ENCODE peak calls at places on chromosomes 13 and 19, in five cellular contexts. One of them, this sample, is unnamed.

GRCh38 chr13:98576215-98576945 is 527 bp downstream of the STK24 start:
- DNase-seq in GM12878: no peak
- DNase-seq in endothelial cell of umbilical vein: peak
- DNase-seq in A549: peak
- DNase-seq in HCT116: no peak
- DNase-seq in this sample: peak

GRCh38 chr13:86932935-86933334 is 738.2 kb upstream of the SLITRK5 start:
- DNase-seq in GM12878: no peak
- DNase-seq in endothelial cell of umbilical vein: no peak
- DNase-seq in HCT116: no peak
- DNase-seq in A549: no peak
- DNase-seq in this sample: no peak

GRCh38 chr19:4343845-4344713 is 717 bp downstream of the MPND start:
- DNase-seq in GM12878: no peak
- DNase-seq in HCT116: no peak
- DNase-seq in endothelial cell of umbilical vein: no peak
- DNase-seq in A549: no peak
- DNase-seq in this sample: peak

GRCh38 chr13:99103536-99103935 is 97.1 kb upstream of the UBAC2 start:
- DNase-seq in A549: no peak
- DNase-seq in endothelial cell of umbilical vein: no peak
- DNase-seq in HCT116: no peak
- DNase-seq in GM12878: no peak
- DNase-seq in this sample: no peak

GRCh38 chr19:56946164-56946563 is 105.6 kb upstream of the PEG3 start:
- DNase-seq in GM12878: no peak
- DNase-seq in HCT116: no peak
- DNase-seq in A549: no peak
- DNase-seq in endothelial cell of umbilical vein: no peak
- DNase-seq in this sample: no peak

GRCh38 chr13:110116072-110116487 is 190.9 kb downstream of the COL4A1 start:
- DNase-seq in HCT116: peak
- DNase-seq in endothelial cell of umbilical vein: peak
- DNase-seq in A549: peak
- DNase-seq in GM12878: no peak
- DNase-seq in this sample: peak

GRCh38 chr19:53394522-53394973 is 401 bp upstream of the ZNF765 start:
- DNase-seq in GM12878: peak
- DNase-seq in A549: no peak
- DNase-seq in HCT116: no peak
- DNase-seq in endothelial cell of umbilical vein: no peak
- DNase-seq in this sample: peak

GRCh38 chr13:69828527-69828926 is 279.1 kb upstream of the ATXN8OS start:
- DNase-seq in HCT116: no peak
- DNase-seq in endothelial cell of umbilical vein: no peak
- DNase-seq in A549: no peak
- DNase-seq in GM12878: no peak
- DNase-seq in this sample: no peak

GRCh38 chr13:99941086-99941485 is 30.5 kb downstream of the ZIC5 start:
- DNase-seq in GM12878: no peak
- DNase-seq in HCT116: no peak
- DNase-seq in endothelial cell of umbilical vein: no peak
- DNase-seq in A549: no peak
- DNase-seq in this sample: no peak

GRCh38 chr13:98254541-98254940 is 77.5 kb upstream of the RNF113B start:
- DNase-seq in endothelial cell of umbilical vein: no peak
- DNase-seq in HCT116: no peak
- DNase-seq in A549: no peak
- DNase-seq in GM12878: no peak
- DNase-seq in this sample: no peak

GRCh38 chr19:40277356-40277755 is 7.8 kb downstream of the AKT2 start:
- DNase-seq in HCT116: no peak
- DNase-seq in GM12878: no peak
- DNase-seq in A549: no peak
- DNase-seq in endothelial cell of umbilical vein: no peak
- DNase-seq in this sample: no peak

GRCh38 chr13:39051157-39051556 is 12.9 kb downstream of the NHLRC3 start:
- DNase-seq in endothelial cell of umbilical vein: peak
- DNase-seq in HCT116: peak
- DNase-seq in A549: peak
- DNase-seq in GM12878: no peak
- DNase-seq in this sample: peak

GRCh38 chr13:100836696-100837095 is 162.1 kb upstream of the TMTC4 start:
- DNase-seq in HCT116: no peak
- DNase-seq in endothelial cell of umbilical vein: peak
- DNase-seq in GM12878: no peak
- DNase-seq in A549: no peak
- DNase-seq in this sample: peak

GRCh38 chr13:85486663-85487062 is 312.6 kb downstream of the SLITRK6 start:
- DNase-seq in A549: no peak
- DNase-seq in HCT116: no peak
- DNase-seq in endothelial cell of umbilical vein: no peak
- DNase-seq in GM12878: no peak
- DNase-seq in this sample: no peak

GRCh38 chr19:33472696-33473624 is 48.6 kb downstream of the PEPD start:
- DNase-seq in endothelial cell of umbilical vein: peak
- DNase-seq in A549: peak
- DNase-seq in HCT116: no peak
- DNase-seq in GM12878: no peak
- DNase-seq in this sample: no peak

GRCh38 chr19:1236566-1236965 is 1.2 kb downstream of the CBARP start:
- DNase-seq in endothelial cell of umbilical vein: no peak
- DNase-seq in HCT116: no peak
- DNase-seq in GM12878: no peak
- DNase-seq in A549: no peak
- DNase-seq in this sample: no peak

GRCh38 chr19:42153606-42154405 is 21.6 kb upstream of the POU2F2 start:
- DNase-seq in A549: no peak
- DNase-seq in HCT116: no peak
- DNase-seq in GM12878: no peak
- DNase-seq in endothelial cell of umbilical vein: no peak
- DNase-seq in this sample: no peak

GRCh38 chr19:18446811-18447359 is 9.0 kb upstream of the ISYNA1 start:
- DNase-seq in endothelial cell of umbilical vein: no peak
- DNase-seq in HCT116: no peak
- DNase-seq in A549: no peak
- DNase-seq in GM12878: no peak
- DNase-seq in this sample: no peak

GRCh38 chr19:49241769-49242168 is 83.2 kb downstream of the SLC6A16 start:
- DNase-seq in A549: no peak
- DNase-seq in GM12878: no peak
- DNase-seq in endothelial cell of umbilical vein: no peak
- DNase-seq in HCT116: no peak
- DNase-seq in this sample: no peak

GRCh38 chr19:39355253-39355652 is 13.0 kb downstream of the SAMD4B start:
- DNase-seq in A549: no peak
- DNase-seq in endothelial cell of umbilical vein: no peak
- DNase-seq in GM12878: no peak
- DNase-seq in HCT116: no peak
- DNase-seq in this sample: no peak

GRCh38 chr13:102484329-102484728 is 82.5 kb upstream of the FGF14 start:
- DNase-seq in endothelial cell of umbilical vein: no peak
- DNase-seq in GM12878: no peak
- DNase-seq in HCT116: no peak
- DNase-seq in A549: no peak
- DNase-seq in this sample: peak

GRCh38 chr13:97116754-97117153 is 105.4 kb upstream of the MBNL2 start:
- DNase-seq in A549: no peak
- DNase-seq in HCT116: no peak
- DNase-seq in GM12878: no peak
- DNase-seq in endothelial cell of umbilical vein: peak
- DNase-seq in this sample: no peak

GRCh38 chr13:112814905-112815585 is 125.2 kb downstream of the ATP11A start:
- DNase-seq in A549: no peak
- DNase-seq in GM12878: no peak
- DNase-seq in HCT116: no peak
- DNase-seq in endothelial cell of umbilical vein: peak
- DNase-seq in this sample: no peak

GRCh38 chr13:113749507-113749906 is 9.5 kb upstream of the TMEM255B start:
- DNase-seq in A549: no peak
- DNase-seq in HCT116: no peak
- DNase-seq in endothelial cell of umbilical vein: no peak
- DNase-seq in GM12878: no peak
- DNase-seq in this sample: no peak

GRCh38 chr19:24159707-24160106 is 72.7 kb downstream of the ZNF254 start:
- DNase-seq in GM12878: no peak
- DNase-seq in HCT116: no peak
- DNase-seq in endothelial cell of umbilical vein: no peak
- DNase-seq in A549: peak
- DNase-seq in this sample: peak

GRCh38 chr13:26257049-26257448 is 3.1 kb downstream of the CDK8 start:
- DNase-seq in GM12878: no peak
- DNase-seq in HCT116: no peak
- DNase-seq in A549: no peak
- DNase-seq in endothelial cell of umbilical vein: no peak
- DNase-seq in this sample: no peak

GRCh38 chr13:26266311-26266710 is 12.4 kb downstream of the CDK8 start:
- DNase-seq in endothelial cell of umbilical vein: no peak
- DNase-seq in HCT116: no peak
- DNase-seq in A549: no peak
- DNase-seq in GM12878: no peak
- DNase-seq in this sample: no peak

GRCh38 chr13:26259634-26260033 is 5.7 kb downstream of the CDK8 start:
- DNase-seq in endothelial cell of umbilical vein: no peak
- DNase-seq in GM12878: no peak
- DNase-seq in HCT116: no peak
- DNase-seq in A549: no peak
- DNase-seq in this sample: no peak

DNA sequence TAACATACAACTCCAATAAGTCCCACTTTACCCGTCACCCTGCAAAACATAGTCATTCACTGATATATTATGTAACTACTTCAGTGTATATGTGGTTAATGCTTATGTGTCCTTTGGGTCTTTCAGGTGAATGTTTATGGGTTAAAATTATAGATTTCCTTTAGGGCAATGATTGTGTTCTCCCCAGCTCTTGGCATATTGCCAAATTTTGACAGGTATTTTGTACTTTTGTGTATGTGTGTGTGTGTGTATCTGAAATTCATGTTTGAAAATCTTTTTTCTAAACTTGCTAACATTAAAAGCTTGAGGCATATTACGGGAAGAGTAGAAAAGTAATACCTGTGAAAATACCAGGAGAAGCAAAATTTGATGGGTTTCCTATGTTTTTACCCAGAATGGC is 8.2 kb downstream of the CDK8 start:
- DNase-seq in endothelial cell of umbilical vein: no peak
- DNase-seq in GM12878: no peak
- DNase-seq in HCT116: no peak
- DNase-seq in A549: no peak
- DNase-seq in this sample: no peak
- TF ChIP-seq CTCF in endothelial cell of umbilical vein: no peak
- TF ChIP-seq CTCF in GM12878: no peak
- TF ChIP-seq CTCF in HCT116: no peak
- TF ChIP-seq CTCF in A549: no peak
- TF ChIP-seq CTCF in this sample: no peak

DNA sequence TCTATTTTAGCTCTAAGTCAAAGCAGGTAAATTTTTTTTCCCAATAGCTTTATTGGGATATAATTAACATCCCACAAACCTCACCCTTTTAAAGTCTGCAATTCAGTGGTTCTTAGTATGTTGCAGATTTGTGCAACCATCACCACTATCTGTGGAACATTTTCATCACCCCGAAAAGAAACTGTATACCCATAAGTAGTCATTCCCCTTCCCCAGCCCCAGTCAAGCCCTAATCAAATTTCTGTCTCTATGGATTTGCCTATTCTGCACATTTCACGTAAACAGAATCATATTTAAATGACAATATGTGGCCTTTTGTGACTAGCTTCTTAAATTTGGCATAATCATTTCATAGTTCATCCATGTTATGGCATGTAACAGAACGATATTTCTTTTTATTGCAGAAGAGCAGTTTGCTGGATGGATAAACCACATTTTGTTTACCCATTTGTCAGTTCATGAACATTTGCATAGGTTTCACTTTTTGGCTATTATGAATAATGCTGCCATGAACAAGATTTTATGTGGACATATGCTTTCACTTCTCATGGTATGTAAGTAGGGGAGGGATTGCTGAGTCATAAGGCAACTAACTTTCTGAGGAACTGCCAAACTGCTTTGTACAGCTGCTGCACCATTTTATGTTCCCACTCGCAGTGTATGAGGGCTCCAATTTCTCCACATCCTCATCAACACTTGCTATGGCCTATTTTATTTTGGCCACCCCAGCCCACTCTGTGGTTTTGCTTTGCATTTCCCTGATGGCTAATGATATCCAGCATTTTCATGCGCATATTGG is 10.9 kb downstream of the SLC46A3 start:
- DNase-seq in HCT116: no peak
- DNase-seq in A549: no peak
- DNase-seq in GM12878: peak
- DNase-seq in endothelial cell of umbilical vein: no peak
- DNase-seq in this sample: peak
- TF ChIP-seq MAX in HCT116: no peak
- TF ChIP-seq MAX in A549: no peak
- TF ChIP-seq MAX in GM12878: peak
- TF ChIP-seq MAX in endothelial cell of umbilical vein: no peak
- TF ChIP-seq MAX in this sample: peak

GRCh38 chr19:47508721-47509120 is 6.1 kb downstream of the NAPA start:
- DNase-seq in endothelial cell of umbilical vein: no peak
- DNase-seq in HCT116: no peak
- DNase-seq in GM12878: no peak
- DNase-seq in A549: no peak
- DNase-seq in this sample: no peak
- TF ChIP-seq POLR2A in endothelial cell of umbilical vein: no peak
- TF ChIP-seq POLR2A in HCT116: no peak
- TF ChIP-seq POLR2A in GM12878: no peak
- TF ChIP-seq POLR2A in A549: no peak
- TF ChIP-seq POLR2A in this sample: no peak

DNA sequence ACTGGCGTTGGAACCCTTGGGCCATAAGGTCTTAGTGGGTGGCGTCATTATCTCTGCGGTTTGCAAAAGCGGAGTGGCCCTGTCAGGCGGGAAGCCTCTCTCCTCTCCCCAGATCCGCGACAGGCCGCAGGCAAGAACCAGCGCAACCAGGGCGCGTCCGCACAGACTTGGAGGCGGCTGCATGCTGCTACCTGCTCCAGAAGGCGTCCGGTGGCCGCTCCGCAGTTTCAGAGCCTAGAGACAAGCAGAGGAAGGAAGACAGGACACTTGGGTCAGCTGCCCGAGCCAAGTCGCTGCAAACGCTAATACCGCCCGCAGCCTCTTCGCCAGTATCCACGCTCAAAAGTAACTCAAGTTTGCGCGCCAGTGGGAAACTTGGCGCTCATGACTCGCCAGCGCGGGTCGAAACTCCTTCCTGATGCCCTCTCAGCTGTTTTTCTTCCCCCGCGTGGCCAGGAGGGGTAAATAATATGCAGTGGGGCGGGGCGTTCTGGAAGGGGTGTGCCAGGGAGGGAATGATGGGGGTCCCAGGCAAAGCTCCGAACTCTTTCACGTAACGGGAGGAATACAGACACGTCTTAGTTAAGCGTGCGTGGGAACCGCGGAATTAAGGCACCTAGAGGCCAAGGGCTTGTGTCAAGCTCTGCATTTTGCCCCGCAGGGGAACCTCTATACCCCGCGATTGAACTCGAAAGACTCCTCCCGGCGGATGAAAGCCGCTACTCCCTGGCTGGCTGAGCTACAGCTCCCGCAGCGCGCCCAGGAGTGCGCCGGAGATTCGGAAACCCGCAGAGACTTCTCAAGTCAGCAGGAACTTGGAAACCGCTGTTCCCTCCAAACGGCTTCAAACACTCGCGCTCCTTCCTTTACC is at the start of gene EDNRB:
- DNase-seq in GM12878: no peak
- DNase-seq in HCT116: no peak
- DNase-seq in endothelial cell of umbilical vein: peak
- DNase-seq in A549: no peak
- DNase-seq in this sample: peak
- TF ChIP-seq CTCF in GM12878: no peak
- TF ChIP-seq CTCF in HCT116: no peak
- TF ChIP-seq CTCF in endothelial cell of umbilical vein: peak
- TF ChIP-seq CTCF in A549: no peak
- TF ChIP-seq CTCF in this sample: no peak

This sample was measured in NB4.